ENCODE peak calls at places on chromosomes 13 and 19, in four cellular contexts. U, E, F and A are unnamed samples.

GRCh38 chr13:105220063-105220462 is 1315.4 kb downstream of the EFNB2 start:
- DNase-seq in U (no peak), E (no peak), F (no peak), A (no peak)

GRCh38 chr13:51584731-51585191 is 499 bp downstream of the WDFY2 start:
- DNase-seq in U (no peak), E (peak), F (peak), A (peak)

GRCh38 chr13:41356788-41357187 is 45.7 kb downstream of the NAA16 start:
- DNase-seq in U (no peak), E (no peak), F (no peak), A (no peak)

GRCh38 chr19:30662211-30662861 is 290.2 kb downstream of the ZNF536 start:
- DNase-seq in U (no peak), E (no peak), F (no peak), A (no peak)

GRCh38 chr13:55761986-55762385 is 1378.7 kb upstream of the PRR20A start:
- DNase-seq in U (no peak), E (no peak), F (no peak), A (no peak)

GRCh38 chr13:49370390-49370789 is 73.5 kb downstream of the CAB39L start:
- DNase-seq in U (no peak), E (no peak), F (no peak), A (no peak)

GRCh38 chr19:52665529-52665928 is 27.4 kb upstream of the ZNF83 start:
- DNase-seq in U (no peak), E (no peak), F (no peak), A (no peak)

GRCh38 chr19:51771369-51771768 is 10.4 kb downstream of the FPR2 start:
- DNase-seq in U (peak), E (no peak), F (no peak), A (no peak)

GRCh38 chr19:30369833-30370232 is 2.4 kb upstream of the ZNF536 start:
- DNase-seq in U (no peak), E (no peak), F (no peak), A (no peak)

GRCh38 chr13:49784886-49785570 is 7.5 kb downstream of the KPNA3 start:
- DNase-seq in U (no peak), E (no peak), F (no peak), A (no peak)

GRCh38 chr19:7534531-7534980 is 961 bp upstream of the PNPLA6 start:
- DNase-seq in U (no peak), E (no peak), F (peak), A (no peak)

GRCh38 chr19:3315676-3315973 is 50.8 kb upstream of the NFIC start:
- DNase-seq in U (no peak), E (no peak), F (no peak), A (no peak)